ENCODE peak calls at places on chromosomes 2 and 18, in eight cellular contexts. U is neural progenitor cell, A is left lung, Q is stomach, S is lower lobe of right lung, T is AG09309, R is IMR-90, N is AG10803. M is an unnamed sample.

GRCh38 chr18:36534154-36534688 is 236.7 kb downstream of the FHOD3 start:
- DNase-seq in A (no peak), U (no peak), S (no peak), N (no peak), R (no peak), Q (no peak), T (no peak), M (no peak)

GRCh38 chr2:30580394-30580793 is 133.3 kb downstream of the LCLAT1 start:
- DNase-seq in A (no peak), T (no peak), Q (no peak), R (no peak), N (no peak), S (no peak), U (no peak), M (no peak)

GRCh38 chr18:74124642-74125041 is 23.0 kb downstream of the FBXO15 start:
- DNase-seq in A (no peak), N (peak; percentile 52), U (no peak), T (no peak), R (no peak), Q (no peak), S (no peak), M (no peak)

GRCh38 chr2:9658972-9659371 is 28.2 kb upstream of the YWHAQ start:
- DNase-seq in A (no peak), Q (no peak), R (peak; percentile 64), T (no peak), N (peak; percentile 45), U (no peak), S (no peak), M (no peak)

GRCh38 chr2:230941202-230942180 is 16.4 kb upstream of the GPR55 start:
- DNase-seq in A (no peak), T (no peak), N (no peak), U (no peak), S (no peak), R (no peak), Q (peak; percentile 11), M (no peak)

GRCh38 chr2:13821255-13821880 is 811.1 kb upstream of the LRATD1 start:
- DNase-seq in T (no peak), A (no peak), N (peak; percentile 84), Q (no peak), R (peak; percentile 74), U (no peak), S (no peak), M (no peak)

GRCh38 chr2:74585406-74586182 is 31.1 kb downstream of the DOK1 start:
- DNase-seq in N (no peak), T (no peak), A (peak; percentile 72), S (peak; percentile 57), Q (no peak), U (no peak), R (no peak), M (no peak)

GRCh38 chr2:71746946-71747501 is 293.7 kb downstream of the DYSF start:
- DNase-seq in T (no peak), N (peak; percentile 35), U (no peak), Q (no peak), A (peak; percentile 73), R (no peak), S (peak; percentile 53), M (peak; percentile 23)

GRCh38 chr2:231617059-231617926 is 24.6 kb downstream of the TEX44 start:
- DNase-seq in T (no peak), R (peak; percentile 31), N (no peak), S (no peak), Q (no peak), A (peak; percentile 36), U (no peak), M (no peak)

GRCh38 chr2:42425697-42426096 is 64.7 kb upstream of the COX7A2L start:
- DNase-seq in R (no peak), A (no peak), N (no peak), U (no peak), Q (no peak), T (no peak), S (no peak), M (no peak)

GRCh38 chr2:120826260-120826648 is 90.6 kb downstream of the GLI2 start:
- DNase-seq in R (no peak), A (no peak), N (no peak), T (no peak), Q (no peak), S (no peak), U (no peak), M (no peak)

DNA sequence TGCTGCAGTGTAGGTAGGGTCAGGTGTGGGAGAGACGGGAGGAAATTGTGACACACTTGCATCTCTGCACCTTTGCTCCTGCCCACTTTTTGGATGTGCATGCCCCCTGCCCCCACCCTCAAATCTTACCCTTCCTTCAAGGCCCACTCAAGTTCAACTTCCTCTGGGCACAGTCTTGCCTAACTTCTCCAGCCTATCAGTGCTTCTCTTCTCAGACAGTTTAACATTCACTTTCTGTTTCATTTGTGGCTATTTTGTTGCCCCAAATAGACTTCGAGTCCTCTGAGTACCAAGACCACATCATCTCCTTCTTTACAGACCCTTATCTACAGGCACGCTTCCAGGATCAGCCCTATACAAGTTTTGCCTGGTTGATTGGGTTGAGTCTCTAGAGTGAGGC is 2.7 kb downstream of the ST8SIA5 start:
- DNase-seq in S (no peak), U (no peak), A (no peak), T (no peak), R (no peak), Q (no peak), N (no peak), M (no peak)
- TF ChIP-seq CTCF in S (no peak), U (no peak), A (no peak), T (no peak), R (no peak), Q (no peak), N (no peak), M (no peak)

GRCh38 chr18:46321954-46322353 is 217.8 kb downstream of the HAUS1 start:
- DNase-seq in U (peak; percentile 69), A (no peak), Q (no peak), S (no peak), R (no peak), N (no peak), T (no peak), M (no peak)

GRCh38 chr18:46322411-46322891 is 218.3 kb downstream of the HAUS1 start:
- DNase-seq in N (no peak), U (peak; percentile 22), R (no peak), A (no peak), S (no peak), T (no peak), Q (no peak), M (no peak)

GRCh38 chr18:46319793-46320192 is 215.6 kb downstream of the HAUS1 start:
- DNase-seq in A (no peak), Q (no peak), N (peak; percentile 11), U (no peak), R (no peak), S (no peak), T (no peak), M (no peak)

GRCh38 chr18:46320297-46320696 is 216.1 kb downstream of the HAUS1 start:
- DNase-seq in T (no peak), R (no peak), Q (no peak), A (no peak), N (no peak), U (no peak), S (no peak), M (no peak)

DNA sequence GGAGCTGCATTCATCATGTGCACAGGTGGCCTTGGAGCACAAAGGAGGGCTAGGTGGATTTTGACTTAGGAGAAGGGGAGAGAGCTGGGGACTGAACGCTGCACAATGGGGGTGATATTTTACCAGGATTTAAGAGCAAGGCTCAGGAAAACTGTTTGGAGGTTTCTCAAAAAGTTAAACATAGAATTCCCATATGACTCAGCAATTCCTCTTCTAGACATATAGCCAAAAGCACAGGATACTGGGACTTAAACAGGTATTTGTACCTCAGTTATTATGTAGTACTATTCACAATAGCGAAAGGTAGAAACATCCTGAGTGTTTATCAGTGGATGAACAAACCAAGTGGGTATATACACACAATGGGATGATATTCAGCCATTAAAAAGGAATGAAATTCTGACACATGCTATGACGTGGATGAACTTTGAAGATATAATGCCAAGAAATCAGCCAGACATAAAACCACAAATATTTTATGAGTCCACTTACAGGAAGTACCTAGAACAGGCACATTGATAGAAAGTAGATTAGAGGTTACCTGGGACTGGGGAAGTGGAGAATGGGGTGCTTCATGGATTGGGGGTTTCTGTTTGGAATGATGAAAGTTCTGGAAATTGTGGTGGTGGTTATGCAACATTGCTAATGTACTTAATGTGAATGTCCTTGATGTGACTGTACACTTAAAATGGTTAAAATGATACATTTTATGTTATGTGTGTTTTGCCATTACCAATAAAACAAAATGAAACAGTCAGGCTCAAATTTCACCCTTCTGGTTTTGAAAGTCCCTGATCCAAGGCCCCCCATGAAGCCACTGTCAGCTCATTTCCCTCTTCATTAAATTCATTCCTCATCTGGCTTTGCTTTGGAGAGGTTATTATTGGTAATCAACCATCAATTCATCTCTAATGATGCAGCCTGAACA is 217.0 kb downstream of the HAUS1 start:
- DNase-seq in S (no peak), Q (no peak), T (peak; percentile 37), U (no peak), R (peak; percentile 55), N (peak; percentile 60), A (no peak), M (no peak)
- H3K4me3 ChIP-seq in S (no peak overlapping the region), Q (no peak overlapping the region), T (no peak overlapping the region), U (no peak overlapping the region), R (no peak overlapping the region), N (no peak overlapping the region), A (no peak overlapping the region), M (no peak overlapping the region)

DNA sequence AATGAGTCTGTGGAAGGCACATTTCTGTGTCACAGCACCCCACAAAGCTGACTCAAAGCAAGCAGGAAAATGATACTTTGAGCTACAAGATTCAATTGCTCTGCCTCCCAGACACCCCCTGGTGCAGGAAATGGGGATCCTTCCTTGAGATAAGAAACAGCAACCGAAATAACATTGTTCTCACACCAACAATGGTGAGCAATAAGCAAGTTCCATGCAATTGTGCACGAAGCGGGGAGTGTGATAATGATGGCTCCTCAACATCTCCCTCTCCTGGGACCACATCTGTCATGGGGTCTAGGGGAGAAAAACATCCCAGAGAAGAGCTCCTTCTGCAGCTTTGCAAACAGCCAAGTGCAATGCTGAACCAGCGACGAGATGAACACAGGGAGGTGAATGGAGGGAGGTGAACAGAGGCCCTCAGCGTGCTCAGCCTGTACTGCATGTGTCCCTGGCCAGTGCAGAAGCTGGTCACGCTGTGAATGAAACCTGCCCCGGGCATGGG is 67.7 kb downstream of the PDCL3 start:
- DNase-seq in U (no peak), N (no peak), T (no peak), A (no peak), S (no peak), R (no peak), Q (no peak), M (no peak)
- TF ChIP-seq CTCF in U (no peak), N (no peak), T (no peak), A (no peak), S (no peak), R (no peak), Q (no peak), M (no peak)

DNA sequence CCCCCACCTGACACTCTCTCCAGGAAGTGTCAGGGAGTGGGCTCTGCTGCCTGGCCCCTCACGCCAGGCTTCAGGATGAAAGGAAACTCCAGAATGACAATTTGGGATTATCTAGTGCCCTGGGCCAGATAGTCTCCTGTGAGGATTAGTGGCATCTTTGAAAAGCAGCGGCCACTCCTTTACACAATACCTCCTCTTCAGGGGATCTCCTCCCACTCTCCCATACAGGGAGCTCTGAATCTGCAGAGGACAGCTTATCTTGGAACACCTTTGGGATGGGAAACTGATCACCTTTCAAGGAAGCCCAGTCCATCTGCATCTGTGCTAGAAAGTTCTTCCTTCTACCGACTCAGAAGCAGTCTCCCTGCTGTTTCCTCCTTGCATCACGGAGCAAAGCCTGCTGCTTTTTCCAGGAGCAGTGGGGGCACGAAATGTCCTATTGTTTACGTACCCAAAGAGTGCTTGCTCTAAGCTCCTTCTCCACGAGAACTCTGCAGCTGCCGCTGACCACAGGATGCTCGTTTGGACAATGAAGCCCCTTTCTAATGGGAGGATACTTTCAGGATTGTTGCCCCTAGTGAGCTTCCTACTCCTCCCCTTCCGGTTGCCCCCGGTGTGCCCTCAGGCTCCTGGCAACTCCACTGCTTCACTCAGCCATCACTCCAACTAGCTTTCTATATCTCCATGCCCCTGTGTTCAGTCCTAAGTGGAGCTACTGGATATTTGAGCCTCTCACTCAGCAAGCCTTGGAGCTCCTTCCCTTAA is 31.5 kb downstream of the SIX3 start:
- DNase-seq in S (no peak), R (no peak), A (no peak), Q (no peak), T (no peak), U (peak; percentile 76), N (no peak), M (no peak)
- H3K4me3 ChIP-seq in S (no peak overlapping the region), R (no peak overlapping the region), A (no peak overlapping the region), Q (no peak overlapping the region), T (no peak overlapping the region), U (peak overlapping the region; percentile 35), N (no peak overlapping the region), M (no peak overlapping the region)